ENCODE peak calls at places on chromosomes 2 and 18, in seven cellular contexts. One of them, this sample, is unnamed.

GRCh38 chr18:26159353-26159752 is 25.7 kb downstream of the PSMA8 start:
- DNase-seq in HCT116: peak
- DNase-seq in neural progenitor cell: no peak
- DNase-seq in GM23338: peak
- DNase-seq in PC-3: peak
- DNase-seq in hepatocyte: no peak
- DNase-seq in MM.1S: peak
- DNase-seq in this sample: peak

GRCh38 chr2:105072039-105072438 is 34.2 kb downstream of the MRPS9 start:
- DNase-seq in HCT116: no peak
- DNase-seq in neural progenitor cell: no peak
- DNase-seq in GM23338: no peak
- DNase-seq in PC-3: no peak
- DNase-seq in hepatocyte: no peak
- DNase-seq in MM.1S: peak
- DNase-seq in this sample: no peak

GRCh38 chr18:57241869-57242268 is 95.0 kb downstream of the BOD1L2 start:
- DNase-seq in HCT116: no peak
- DNase-seq in neural progenitor cell: no peak
- DNase-seq in GM23338: no peak
- DNase-seq in PC-3: no peak
- DNase-seq in hepatocyte: no peak
- DNase-seq in MM.1S: no peak
- DNase-seq in this sample: no peak

GRCh38 chr2:16962459-16962858 is 296.8 kb upstream of the CYRIA start:
- DNase-seq in HCT116: no peak
- DNase-seq in neural progenitor cell: peak
- DNase-seq in GM23338: no peak
- DNase-seq in PC-3: no peak
- DNase-seq in hepatocyte: no peak
- DNase-seq in MM.1S: peak
- DNase-seq in this sample: no peak

GRCh38 chr2:44126106-44126797 is 42.4 kb upstream of the PPM1B start:
- DNase-seq in HCT116: no peak
- DNase-seq in neural progenitor cell: no peak
- DNase-seq in GM23338: no peak
- DNase-seq in PC-3: peak
- DNase-seq in hepatocyte: peak
- DNase-seq in MM.1S: no peak
- DNase-seq in this sample: no peak

GRCh38 chr2:40332096-40332826 is 119.6 kb downstream of the SLC8A1 start:
- DNase-seq in HCT116: no peak
- DNase-seq in neural progenitor cell: no peak
- DNase-seq in GM23338: no peak
- DNase-seq in PC-3: peak
- DNase-seq in hepatocyte: peak
- DNase-seq in MM.1S: no peak
- DNase-seq in this sample: peak

GRCh38 chr2:239268549-239268948 is 132.3 kb downstream of the HDAC4 start:
- DNase-seq in HCT116: no peak
- DNase-seq in neural progenitor cell: no peak
- DNase-seq in GM23338: no peak
- DNase-seq in PC-3: no peak
- DNase-seq in hepatocyte: no peak
- DNase-seq in MM.1S: peak
- DNase-seq in this sample: no peak

GRCh38 chr2:234669001-234669400 is 172.1 kb upstream of the ARL4C start:
- DNase-seq in HCT116: no peak
- DNase-seq in neural progenitor cell: no peak
- DNase-seq in GM23338: no peak
- DNase-seq in PC-3: no peak
- DNase-seq in hepatocyte: no peak
- DNase-seq in MM.1S: no peak
- DNase-seq in this sample: no peak

GRCh38 chr2:225124311-225124832 is 82.1 kb upstream of the DOCK10 start:
- DNase-seq in HCT116: no peak
- DNase-seq in neural progenitor cell: no peak
- DNase-seq in GM23338: no peak
- DNase-seq in PC-3: peak
- DNase-seq in hepatocyte: no peak
- DNase-seq in MM.1S: no peak
- DNase-seq in this sample: no peak

GRCh38 chr2:1791670-1792069 is 47.4 kb upstream of the PXDN start:
- DNase-seq in HCT116: no peak
- DNase-seq in neural progenitor cell: no peak
- DNase-seq in GM23338: no peak
- DNase-seq in PC-3: no peak
- DNase-seq in hepatocyte: no peak
- DNase-seq in MM.1S: no peak
- DNase-seq in this sample: peak

GRCh38 chr2:99403084-99403483 is 65.9 kb downstream of the EIF5B start:
- DNase-seq in HCT116: no peak
- DNase-seq in neural progenitor cell: no peak
- DNase-seq in GM23338: no peak
- DNase-seq in PC-3: peak
- DNase-seq in hepatocyte: no peak
- DNase-seq in MM.1S: no peak
- DNase-seq in this sample: peak

GRCh38 chr2:49288902-49289680 is 134.8 kb upstream of the FSHR start:
- DNase-seq in HCT116: no peak
- DNase-seq in neural progenitor cell: no peak
- DNase-seq in GM23338: no peak
- DNase-seq in PC-3: no peak
- DNase-seq in hepatocyte: no peak
- DNase-seq in MM.1S: peak
- DNase-seq in this sample: no peak
- TF ChIP-seq EZH2phosphoT487 in HCT116: no peak
- TF ChIP-seq EZH2phosphoT487 in neural progenitor cell: no peak
- TF ChIP-seq EZH2phosphoT487 in GM23338: no peak
- TF ChIP-seq EZH2phosphoT487 in PC-3: no peak
- TF ChIP-seq EZH2phosphoT487 in hepatocyte: no peak
- TF ChIP-seq EZH2phosphoT487 in MM.1S: no peak
- TF ChIP-seq EZH2phosphoT487 in this sample: no peak

GRCh38 chr18:22468554-22468891 is 50.8 kb upstream of the CTAGE1 start:
- DNase-seq in HCT116: no peak
- DNase-seq in neural progenitor cell: no peak
- DNase-seq in GM23338: no peak
- DNase-seq in PC-3: no peak
- DNase-seq in hepatocyte: no peak
- DNase-seq in MM.1S: no peak
- DNase-seq in this sample: no peak

GRCh38 chr18:22470141-22470510 is 52.4 kb upstream of the CTAGE1 start:
- DNase-seq in HCT116: no peak
- DNase-seq in neural progenitor cell: no peak
- DNase-seq in GM23338: no peak
- DNase-seq in PC-3: no peak
- DNase-seq in hepatocyte: no peak
- DNase-seq in MM.1S: no peak
- DNase-seq in this sample: no peak

GRCh38 chr18:22467760-22468553 is 50.2 kb upstream of the CTAGE1 start:
- DNase-seq in HCT116: peak
- DNase-seq in neural progenitor cell: no peak
- DNase-seq in GM23338: no peak
- DNase-seq in PC-3: peak
- DNase-seq in hepatocyte: peak
- DNase-seq in MM.1S: no peak
- DNase-seq in this sample: peak

GRCh38 chr18:22470511-22471181 is 52.9 kb upstream of the CTAGE1 start:
- DNase-seq in HCT116: no peak
- DNase-seq in neural progenitor cell: no peak
- DNase-seq in GM23338: no peak
- DNase-seq in PC-3: peak
- DNase-seq in hepatocyte: peak
- DNase-seq in MM.1S: no peak
- DNase-seq in this sample: peak

DNA sequence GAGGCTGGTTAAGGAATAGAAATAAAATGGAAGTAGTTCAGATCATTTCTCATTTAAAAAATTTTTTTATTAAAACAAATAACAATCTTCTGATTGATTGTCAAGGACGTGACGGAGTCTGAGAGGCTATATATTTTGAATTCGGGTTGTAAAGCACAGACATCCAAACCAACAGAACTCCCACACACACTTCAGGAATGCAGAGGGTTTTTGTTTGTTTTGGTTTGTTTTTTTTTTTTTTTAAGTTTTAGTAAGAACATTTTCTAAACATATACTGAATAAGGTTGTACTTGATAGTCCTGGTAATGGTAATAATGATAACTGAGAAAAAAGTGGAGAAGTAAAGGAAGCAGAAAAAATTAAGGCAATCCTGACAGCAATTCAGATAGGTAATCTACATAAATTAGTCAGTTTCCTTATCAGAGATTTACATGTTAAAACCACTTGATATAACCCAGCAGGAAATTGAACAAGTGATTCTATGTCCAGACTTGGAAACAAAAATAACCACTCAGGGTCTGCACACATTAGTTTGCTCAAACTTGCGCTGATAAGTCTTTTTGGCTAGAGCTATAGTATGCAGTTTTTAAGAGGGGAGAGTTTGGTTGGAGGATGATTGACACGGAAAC is 51.5 kb upstream of the CTAGE1 start:
- DNase-seq in HCT116: no peak
- DNase-seq in neural progenitor cell: no peak
- DNase-seq in GM23338: no peak
- DNase-seq in PC-3: no peak
- DNase-seq in hepatocyte: no peak
- DNase-seq in MM.1S: no peak
- DNase-seq in this sample: no peak
- H3K27ac ChIP-seq in HCT116: no peak
- H3K27ac ChIP-seq in neural progenitor cell: no peak
- H3K27ac ChIP-seq in GM23338: no peak
- H3K27ac ChIP-seq in PC-3: peak
- H3K27ac ChIP-seq in hepatocyte: peak
- H3K27ac ChIP-seq in MM.1S: no peak
- H3K27ac ChIP-seq in this sample: no peak

GRCh38 chr2:23066701-23067100 is 318.3 kb upstream of the KLHL29 start:
- DNase-seq in HCT116: no peak
- DNase-seq in neural progenitor cell: no peak
- DNase-seq in GM23338: no peak
- DNase-seq in PC-3: no peak
- DNase-seq in hepatocyte: no peak
- DNase-seq in MM.1S: no peak
- DNase-seq in this sample: no peak
- TF ChIP-seq EZH2 in HCT116: no peak
- TF ChIP-seq EZH2 in neural progenitor cell: no peak
- TF ChIP-seq EZH2 in GM23338: no peak
- TF ChIP-seq EZH2 in PC-3: no peak
- TF ChIP-seq EZH2 in hepatocyte: no peak
- TF ChIP-seq EZH2 in MM.1S: no peak
- TF ChIP-seq EZH2 in this sample: no peak

GRCh38 chr18:39039828-39040227 is 1474.2 kb upstream of the CELF4 start:
- DNase-seq in HCT116: no peak
- DNase-seq in neural progenitor cell: no peak
- DNase-seq in GM23338: no peak
- DNase-seq in PC-3: no peak
- DNase-seq in hepatocyte: no peak
- DNase-seq in MM.1S: no peak
- DNase-seq in this sample: no peak
- TF ChIP-seq EZH2phosphoT487 in HCT116: no peak
- TF ChIP-seq EZH2phosphoT487 in neural progenitor cell: no peak
- TF ChIP-seq EZH2phosphoT487 in GM23338: no peak
- TF ChIP-seq EZH2phosphoT487 in PC-3: no peak
- TF ChIP-seq EZH2phosphoT487 in hepatocyte: no peak
- TF ChIP-seq EZH2phosphoT487 in MM.1S: no peak
- TF ChIP-seq EZH2phosphoT487 in this sample: no peak

DNA sequence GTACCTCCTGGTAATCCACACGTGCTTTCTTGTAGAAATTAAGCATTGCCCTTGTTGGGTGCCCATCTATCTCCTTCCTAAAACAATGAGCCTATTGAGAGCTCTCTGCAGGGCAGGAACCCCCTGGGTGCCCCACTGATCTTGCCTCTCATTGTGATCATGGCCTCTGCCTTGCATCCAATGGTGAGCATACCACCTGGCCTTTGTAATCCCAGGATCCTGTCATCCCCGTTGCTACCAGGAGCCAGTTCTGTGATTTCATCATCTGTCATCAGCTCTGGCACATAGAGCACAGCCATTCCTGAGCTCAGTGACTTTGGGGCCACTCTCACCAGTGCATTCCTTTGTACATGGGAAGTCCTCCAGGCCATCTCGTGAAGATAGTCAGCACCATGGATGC is 381.0 kb upstream of the ID2 start:
- DNase-seq in HCT116: no peak
- DNase-seq in neural progenitor cell: no peak
- DNase-seq in GM23338: no peak
- DNase-seq in PC-3: no peak
- DNase-seq in hepatocyte: no peak
- DNase-seq in MM.1S: no peak
- DNase-seq in this sample: no peak
- H3K27ac ChIP-seq in HCT116: no peak
- H3K27ac ChIP-seq in neural progenitor cell: no peak
- H3K27ac ChIP-seq in GM23338: no peak
- H3K27ac ChIP-seq in PC-3: no peak
- H3K27ac ChIP-seq in hepatocyte: no peak
- H3K27ac ChIP-seq in MM.1S: no peak
- H3K27ac ChIP-seq in this sample: no peak

DNA sequence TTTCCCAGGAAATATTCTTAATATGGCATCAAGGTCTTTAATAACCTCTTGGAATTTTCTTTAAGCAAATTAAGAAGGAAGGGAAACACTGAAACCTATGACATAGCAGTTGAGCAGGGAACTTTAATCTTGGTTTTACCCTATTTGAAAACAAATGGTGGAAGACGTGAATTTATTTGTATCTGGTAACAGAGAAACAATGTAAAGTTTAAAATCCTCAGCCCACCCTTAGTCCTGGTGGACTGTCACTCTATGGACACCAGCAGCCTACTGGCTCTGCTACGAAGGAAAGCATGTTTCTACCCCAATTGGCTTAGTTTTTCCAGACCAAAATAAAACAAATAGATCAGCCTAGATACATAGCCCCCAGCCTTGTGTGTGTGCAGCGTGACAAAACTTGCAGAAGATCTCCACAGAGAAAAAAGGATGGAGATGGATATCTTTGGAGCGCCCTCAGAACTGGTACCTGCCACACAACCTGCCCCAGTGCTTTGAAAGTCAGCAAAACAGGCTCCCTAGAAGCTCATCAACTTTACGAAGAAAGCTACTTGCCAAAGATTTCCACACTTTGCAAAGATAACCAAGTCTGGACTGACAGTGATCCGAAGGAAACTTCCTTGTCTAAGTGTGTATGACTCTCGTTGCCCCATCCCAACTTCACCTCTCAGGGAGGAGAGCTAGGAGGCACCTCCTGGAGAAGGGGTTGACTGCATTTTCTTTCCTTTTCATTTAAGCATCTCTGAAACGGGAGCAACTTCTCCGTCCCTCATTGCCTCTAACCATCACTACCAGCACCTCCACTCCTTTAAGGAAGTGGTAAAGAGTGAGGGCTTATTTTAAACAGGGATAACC is 7.3 kb downstream of the ZEB2 start:
- DNase-seq in HCT116: no peak
- DNase-seq in neural progenitor cell: no peak
- DNase-seq in GM23338: peak
- DNase-seq in PC-3: no peak
- DNase-seq in hepatocyte: no peak
- DNase-seq in MM.1S: no peak
- DNase-seq in this sample: peak
- TF ChIP-seq EZH2 in HCT116: no peak
- TF ChIP-seq EZH2 in neural progenitor cell: no peak
- TF ChIP-seq EZH2 in GM23338: peak
- TF ChIP-seq EZH2 in PC-3: no peak
- TF ChIP-seq EZH2 in hepatocyte: no peak
- TF ChIP-seq EZH2 in MM.1S: no peak
- TF ChIP-seq EZH2 in this sample: no peak

GRCh38 chr18:75638223-75638596 is 210.7 kb upstream of the SMIM21 start:
- DNase-seq in HCT116: no peak
- DNase-seq in neural progenitor cell: no peak
- DNase-seq in GM23338: no peak
- DNase-seq in PC-3: no peak
- DNase-seq in hepatocyte: no peak
- DNase-seq in MM.1S: no peak
- DNase-seq in this sample: peak
- TF ChIP-seq EZH2phosphoT487 in HCT116: no peak
- TF ChIP-seq EZH2phosphoT487 in neural progenitor cell: no peak
- TF ChIP-seq EZH2phosphoT487 in GM23338: no peak
- TF ChIP-seq EZH2phosphoT487 in PC-3: no peak
- TF ChIP-seq EZH2phosphoT487 in hepatocyte: no peak
- TF ChIP-seq EZH2phosphoT487 in MM.1S: no peak
- TF ChIP-seq EZH2phosphoT487 in this sample: no peak

This sample was measured in GM23248.